ENCODE peak calls at places on chromosomes 12 and 14, in nine cellular contexts. X, D, K, L, P, M, I, F and Y are unnamed samples.

GRCh38 chr12:116141110-116141832 is 136.2 kb downstream of the MED13L start:
- DNase-seq in X (no peak), D (no peak), K (no peak), L (no peak), P (no peak), M (no peak), I (no peak), F (no peak), Y (no peak)

GRCh38 chr12:104422441-104422840 is 34.3 kb upstream of the CHST11 start:
- DNase-seq in X (no peak), D (no peak), K (no peak), L (peak; percentile 61), P (no peak), M (no peak), I (no peak), F (no peak), Y (no peak)

GRCh38 chr12:4118017-4118510 is 155.5 kb upstream of the CCND2 start:
- DNase-seq in X (peak; percentile 37), D (no peak), K (peak; percentile 51), L (peak; percentile 62), P (peak; percentile 82), M (peak; percentile 38), I (peak; percentile 63), F (peak; percentile 79), Y (no peak)

GRCh38 chr14:61527325-61528100 is 167.8 kb upstream of the HIF1A start:
- DNase-seq in X (peak; percentile 62), D (no peak), K (no peak), L (peak; percentile 93), P (no peak), M (no peak), I (no peak), F (no peak), Y (no peak)

GRCh38 chr14:99382781-99383456 is 97.7 kb downstream of the SETD3 start:
- DNase-seq in X (no peak), D (peak; percentile 38), K (no peak), L (peak; percentile 66), P (no peak), M (no peak), I (no peak), F (no peak), Y (no peak)

GRCh38 chr14:89303452-89304435 is 113.3 kb downstream of the FOXN3 start:
- DNase-seq in X (peak; percentile 76), D (peak; percentile 64), K (peak; percentile 80), L (peak; percentile 89), P (peak; percentile 63), M (peak; percentile 29), I (peak; percentile 91), F (peak; percentile 64), Y (no peak)

GRCh38 chr14:63899953-63900352 is 47.1 kb downstream of the SYNE2 start:
- DNase-seq in X (no peak), D (no peak), K (no peak), L (no peak), P (no peak), M (no peak), I (no peak), F (no peak), Y (no peak)

GRCh38 chr12:95083471-95083870 is 10.1 kb upstream of the NR2C1 start:
- DNase-seq in X (no peak), D (no peak), K (no peak), L (peak; percentile 55), P (no peak), M (no peak), I (no peak), F (no peak), Y (no peak)

GRCh38 chr12:60689137-60689536 is 1093.3 kb downstream of the SLC16A7 start:
- DNase-seq in X (no peak), D (peak; percentile 72), K (no peak), L (no peak), P (no peak), M (no peak), I (no peak), F (no peak), Y (no peak)

GRCh38 chr12:5988659-5989116 is 43.6 kb upstream of the ANO2 start:
- DNase-seq in X (peak; percentile 82), D (peak; percentile 98), K (peak; percentile 65), L (peak; percentile 57), P (peak; percentile 76), M (peak; percentile 76), I (peak; percentile 88), F (peak; percentile 78), Y (peak; percentile 46)

GRCh38 chr12:109820921-109821381 is 12.2 kb downstream of the TRPV4 start:
- DNase-seq in X (no peak), D (no peak), K (no peak), L (no peak), P (no peak), M (no peak), I (no peak), F (peak; percentile 17), Y (no peak)

GRCh38 chr14:43939836-43940235 is 567.2 kb downstream of the FSCB start:
- DNase-seq in X (no peak), D (no peak), K (no peak), L (no peak), P (no peak), M (no peak), I (no peak), F (no peak), Y (no peak)

GRCh38 chr12:18703326-18703725 is 34.5 kb downstream of the PLCZ1 start:
- DNase-seq in X (no peak), D (no peak), K (no peak), L (no peak), P (no peak), M (no peak), I (no peak), F (no peak), Y (no peak)

DNA sequence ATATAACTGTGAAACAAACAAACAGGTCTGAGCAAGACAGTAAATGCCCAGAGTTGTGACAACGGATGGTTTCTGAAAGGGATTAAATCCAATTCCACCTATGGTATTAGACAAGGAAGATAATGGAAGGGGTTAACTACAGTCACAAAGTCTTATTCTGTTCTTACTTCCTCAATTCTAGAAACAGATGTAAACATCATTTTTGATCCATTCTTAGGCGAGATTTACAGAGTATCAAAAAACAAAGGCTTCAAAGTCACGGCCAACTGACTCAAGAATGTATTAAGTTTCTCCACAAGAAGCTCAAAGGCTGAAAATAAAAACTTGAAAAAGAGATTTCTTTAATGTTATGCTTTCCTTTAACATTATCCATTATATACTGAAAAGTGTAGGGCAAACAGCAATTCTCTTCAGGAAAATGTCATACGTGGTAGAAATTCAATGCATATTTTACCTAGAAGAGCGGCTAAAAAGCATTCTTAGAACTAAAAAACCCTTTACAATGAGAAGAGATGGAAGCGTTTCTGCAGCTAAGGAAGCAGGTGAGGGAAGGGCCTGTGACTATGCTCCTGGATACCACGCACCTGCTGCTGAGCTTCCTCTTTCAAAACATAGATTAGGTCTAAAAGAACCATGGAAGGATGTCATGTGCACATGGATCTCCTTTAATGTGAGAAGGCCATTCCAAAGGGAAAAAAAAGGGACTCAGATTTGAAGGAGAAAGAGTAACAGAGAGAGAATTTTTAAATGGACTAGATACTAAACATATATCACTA is 185.8 kb downstream of the STXBP6 start:
- DNase-seq in X (no peak), D (no peak), K (no peak), L (no peak), P (no peak), M (no peak), I (no peak), F (no peak), Y (no peak)
- H3K9me3 ChIP-seq in X (no peaks in the 10 kb centered on the region), D (no peaks in the 10 kb centered on the region), K (no peaks in the 10 kb centered on the region), L (no peaks in the 10 kb centered on the region), P (no peaks in the 10 kb centered on the region), M (no peaks in the 10 kb centered on the region), I (no peaks in the 10 kb centered on the region), F (no peaks in the 10 kb centered on the region), Y (no peaks in the 10 kb centered on the region)

GRCh38 chr14:105980224-105980623 is 453.8 kb downstream of the TMEM121 start:
- DNase-seq in X (no peak), D (no peak), K (no peak), L (no peak), P (no peak), M (no peak), I (no peak), F (no peak), Y (no peak)

GRCh38 chr14:105978618-105979295 is 452.4 kb downstream of the TMEM121 start:
- DNase-seq in X (no peak), D (no peak), K (no peak), L (no peak), P (no peak), M (no peak), I (no peak), F (no peak), Y (no peak)

GRCh38 chr14:105974902-105975301 is 448.5 kb downstream of the TMEM121 start:
- DNase-seq in X (no peak), D (no peak), K (no peak), L (no peak), P (no peak), M (no peak), I (no peak), F (no peak), Y (peak; percentile 42)

GRCh38 chr14:105982664-105983063 is 456.3 kb downstream of the TMEM121 start:
- DNase-seq in X (no peak), D (no peak), K (no peak), L (no peak), P (no peak), M (no peak), I (no peak), F (no peak), Y (no peak)

GRCh38 chr14:105979446-105979845 is 453.1 kb downstream of the TMEM121 start:
- DNase-seq in X (no peak), D (no peak), K (no peak), L (no peak), P (no peak), M (no peak), I (no peak), F (no peak), Y (no peak)
- H3K9me3 ChIP-seq in X (no peaks in the 10 kb centered on the region), D (peaks cover 61% of the 10 kb centered on the region), K (no peaks in the 10 kb centered on the region), L (no peaks in the 10 kb centered on the region), P (no peaks in the 10 kb centered on the region), M (no peaks in the 10 kb centered on the region), I (no peaks in the 10 kb centered on the region), F (no peaks in the 10 kb centered on the region), Y (no peaks in the 10 kb centered on the region)

DNA sequence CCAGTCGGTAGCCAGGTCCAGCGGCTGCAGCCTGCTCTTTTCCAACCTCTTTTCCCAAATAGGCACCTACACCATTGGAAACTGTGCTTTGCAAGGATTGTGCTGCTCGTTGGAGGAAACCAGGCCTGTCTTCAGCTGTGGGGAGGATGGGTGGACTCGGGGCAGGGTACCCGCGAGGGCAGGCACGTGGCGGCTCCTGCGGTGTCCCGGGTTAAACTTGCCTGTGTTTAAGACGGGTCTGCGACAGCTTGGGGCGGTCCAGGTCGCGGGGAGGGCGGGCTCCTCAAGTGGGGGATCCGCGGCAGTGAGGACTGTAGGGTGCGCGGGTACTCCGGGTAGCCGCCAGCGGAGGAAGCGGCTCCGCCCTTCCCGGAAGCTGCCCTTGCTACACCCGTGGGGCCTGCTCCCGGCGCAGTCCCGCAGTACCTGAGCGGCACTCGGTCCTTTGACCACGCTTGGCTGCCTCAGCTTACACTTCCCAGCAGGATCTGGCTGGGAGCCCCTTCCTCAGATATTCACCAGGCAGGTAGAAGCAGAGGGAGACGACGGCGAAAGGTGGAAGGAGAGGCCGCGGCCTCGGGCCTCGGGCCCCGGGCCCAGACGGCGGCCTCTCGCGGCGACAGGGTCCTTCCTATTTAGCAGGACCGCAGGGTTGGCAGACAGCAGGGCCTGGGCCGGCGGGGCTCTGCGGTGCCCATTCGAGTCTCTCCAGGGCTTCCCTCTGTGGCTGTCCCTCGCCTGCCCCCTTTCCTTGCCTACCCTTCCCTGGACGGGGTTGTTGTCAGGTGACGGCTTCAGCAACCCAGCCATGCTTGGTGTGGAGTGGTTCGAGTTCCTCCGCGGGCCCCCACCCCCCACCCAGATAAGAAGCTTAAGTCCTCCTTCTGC is 2.9 kb downstream of the TTC6 start:
- DNase-seq in X (no peak), D (peak; percentile 69), K (no peak), L (no peak), P (peak; percentile 80), M (no peak), I (no peak), F (no peak), Y (no peak)
- H3K9me3 ChIP-seq in X (no peaks in the 10 kb centered on the region), D (no peaks in the 10 kb centered on the region), K (no peaks in the 10 kb centered on the region), L (no peaks in the 10 kb centered on the region), P (no peaks in the 10 kb centered on the region), M (no peaks in the 10 kb centered on the region), I (no peaks in the 10 kb centered on the region), F (no peaks in the 10 kb centered on the region), Y (no peaks in the 10 kb centered on the region)

GRCh38 chr12:132535046-132535445 is 45.1 kb downstream of the FBRSL1 start:
- DNase-seq in X (no peak), D (no peak), K (no peak), L (no peak), P (no peak), M (no peak), I (no peak), F (no peak), Y (no peak)
- H3K9me3 ChIP-seq in X (no peaks in the 10 kb centered on the region), D (peaks cover 36% of the 10 kb centered on the region), K (no peaks in the 10 kb centered on the region), L (peaks cover 7% of the 10 kb centered on the region), P (no peaks in the 10 kb centered on the region), M (no peaks in the 10 kb centered on the region), I (no peaks in the 10 kb centered on the region), F (no peaks in the 10 kb centered on the region), Y (no peaks in the 10 kb centered on the region)